ENCODE peak calls at places on chromosomes 12 and 14, in seven cellular contexts. N is lower lobe of right lung; O is effector memory CD4-positive, alpha-beta T cell; A is neuronal stem cell; I is left lung; P is mammary epithelial cell; K is lung. Q is an unnamed sample. For H3K27me3, H3K4me1 and H3K36me3, the result is how much of the 10 kb centered on the place peaks cover.

GRCh38 chr12:69475237-69475984 is 5.2 kb downstream of the FRS2 start:
- DNase-seq in N (no peak), O (no peak), A (peak), I (no peak), P (no peak), K (no peak), Q (no peak)

GRCh38 chr14:101501341-101501740 is 60.0 kb upstream of the DIO3 start:
- DNase-seq in N (no peak), O (no peak), A (no peak), I (peak), P (no peak), K (no peak), Q (no peak)

GRCh38 chr12:27952510-27952909 is 20.0 kb downstream of the PTHLH start:
- DNase-seq in N (no peak), O (no peak), A (no peak), I (no peak), P (no peak), K (no peak), Q (no peak)

GRCh38 chr14:102407258-102407657 is 44.5 kb downstream of the TECPR2 start:
- DNase-seq in N (no peak), O (no peak), A (no peak), I (no peak), P (no peak), K (no peak), Q (no peak)

GRCh38 chr12:107661830-107662229 is 23.8 kb upstream of the PWP1 start:
- DNase-seq in N (no peak), O (no peak), A (no peak), I (no peak), P (no peak), K (no peak), Q (no peak)

GRCh38 chr12:115294443-115295133 is 610.6 kb upstream of the TBX3 start:
- DNase-seq in N (no peak), O (no peak), A (no peak), I (no peak), P (peak), K (no peak), Q (no peak)

GRCh38 chr14:51239813-51240803 is at the start of gene TMX1:
- DNase-seq in N (peak), O (peak), A (peak), I (peak), P (peak), K (peak), Q (peak)

GRCh38 chr12:85834378-85834777 is 1.8 kb downstream of the RASSF9 start:
- DNase-seq in N (no peak), O (no peak), A (no peak), I (no peak), P (peak), K (no peak), Q (no peak)

GRCh38 chr12:130334937-130335336 is 2.8 kb upstream of the PIWIL1 start:
- DNase-seq in N (no peak), O (no peak), A (no peak), I (no peak), P (peak), K (no peak), Q (no peak)

GRCh38 chr14:68401855-68402254 is 391.0 kb downstream of the ZFP36L1 start:
- DNase-seq in N (no peak), O (no peak), A (no peak), I (no peak), P (no peak), K (no peak), Q (no peak)

GRCh38 chr14:32197919-32198318 is 3.9 kb upstream of the RNU6-7 start:
- DNase-seq in N (no peak), O (no peak), A (no peak), I (no peak), P (peak), K (no peak), Q (no peak)

GRCh38 chr12:6089041-6089823 is 35.2 kb downstream of the VWF start:
- DNase-seq in N (no peak), O (no peak), A (no peak), I (no peak), P (peak), K (no peak), Q (no peak)

GRCh38 chr12:123151679-123152454 is 977 bp upstream of the PITPNM2 start:
- DNase-seq in N (no peak), O (no peak), A (no peak), I (no peak), P (no peak), K (no peak), Q (no peak)

GRCh38 chr14:55780156-55780946 is 200.3 kb downstream of the KTN1 start:
- DNase-seq in N (peak), O (no peak), A (no peak), I (no peak), P (peak), K (peak), Q (no peak)

GRCh38 chr12:19411234-19412221 is 27.8 kb upstream of the AEBP2 start:
- DNase-seq in N (no peak), O (no peak), A (no peak), I (no peak), P (no peak), K (no peak), Q (no peak)

GRCh38 chr12:1591543-1591942 is 2.8 kb downstream of the FBXL14 start:
- DNase-seq in N (no peak), O (no peak), A (no peak), I (no peak), P (no peak), K (no peak), Q (no peak)

GRCh38 chr14:83007641-83008237 is 1474.1 kb upstream of the SEL1L start:
- DNase-seq in N (no peak), O (no peak), A (no peak), I (no peak), P (no peak), K (no peak), Q (no peak)

GRCh38 chr12:96233168-96233567 is 39.0 kb downstream of the ELK3 start:
- DNase-seq in N (no peak), O (no peak), A (no peak), I (no peak), P (no peak), K (no peak), Q (no peak)

GRCh38 chr12:68406134-68406576 is 74.0 kb upstream of the MDM1 start:
- DNase-seq in N (peak), O (no peak), A (no peak), I (peak), P (peak), K (peak), Q (no peak)

GRCh38 chr14:75088153-75088552 is 18.7 kb downstream of the ZC2HC1C start:
- DNase-seq in N (no peak), O (no peak), A (no peak), I (no peak), P (no peak), K (no peak), Q (no peak)

GRCh38 chr12:123106640-123107359 is 44.1 kb downstream of the PITPNM2 start:
- DNase-seq in N (peak), O (peak), A (no peak), I (no peak), P (no peak), K (peak), Q (peak)

GRCh38 chr14:100669468-100669867 is 57.2 kb upstream of the DLK1 start:
- DNase-seq in N (no peak), O (no peak), A (no peak), I (no peak), P (no peak), K (peak), Q (no peak)

GRCh38 chr14:78605065-78605762 is 435.0 kb downstream of the NRXN3 start:
- DNase-seq in N (no peak), O (no peak), A (no peak), I (no peak), P (no peak), K (no peak), Q (no peak)

GRCh38 chr14:72904840-72905561 is 11.1 kb upstream of the DPF3 start:
- DNase-seq in N (peak), O (peak), A (peak), I (no peak), P (peak), K (peak), Q (peak)

GRCh38 chr12:121989951-121990647 is 31.6 kb upstream of the BCL7A start:
- DNase-seq in N (no peak), O (no peak), A (no peak), I (no peak), P (no peak), K (no peak), Q (no peak)

GRCh38 chr12:89060133-89060532 is 292.2 kb downstream of the DUSP6 start:
- DNase-seq in N (no peak), O (no peak), A (peak), I (no peak), P (no peak), K (no peak), Q (no peak)

GRCh38 chr12:31773223-31773750 is 44.5 kb upstream of the AMN1 start:
- DNase-seq in N (no peak), O (no peak), A (no peak), I (no peak), P (no peak), K (no peak), Q (no peak)

GRCh38 chr12:53217930-53218307 is 10.9 kb upstream of the ITGB7 start:
- DNase-seq in N (peak), O (no peak), A (no peak), I (no peak), P (peak), K (no peak), Q (no peak)

GRCh38 chr14:34302654-34303053 is 159.4 kb downstream of the SPTSSA start:
- DNase-seq in N (no peak), O (no peak), A (no peak), I (no peak), P (no peak), K (no peak), Q (no peak)

GRCh38 chr12:120571299-120571698 is 9.9 kb downstream of the POP5 start:
- DNase-seq in N (no peak), O (no peak), A (no peak), I (no peak), P (no peak), K (no peak), Q (no peak)

GRCh38 chr12:10364839-10365681 is 24.8 kb downstream of the KLRK1 start:
- DNase-seq in N (peak), O (peak), A (peak), I (no peak), P (peak), K (peak), Q (peak)

GRCh38 chr14:82387699-82388098 is 854.0 kb upstream of the SEL1L start:
- DNase-seq in N (no peak), O (no peak), A (no peak), I (no peak), P (no peak), K (no peak), Q (no peak)

GRCh38 chr12:77060136-77060882 is 5.1 kb downstream of the E2F7 start:
- DNase-seq in N (no peak), O (no peak), A (no peak), I (no peak), P (no peak), K (no peak), Q (no peak)

GRCh38 chr12:124928095-124928911 is 13.9 kb upstream of the UBC start:
- DNase-seq in N (peak), O (no peak), A (no peak), I (peak), P (peak), K (peak), Q (no peak)

GRCh38 chr12:101414533-101415119 is 7.1 kb upstream of the ARL1 start:
- DNase-seq in N (no peak), O (no peak), A (peak), I (no peak), P (peak), K (peak), Q (peak)

GRCh38 chr12:131907379-131908081 is 13.1 kb downstream of the ULK1 start:
- DNase-seq in N (no peak), O (no peak), A (no peak), I (peak), P (no peak), K (no peak), Q (no peak)

GRCh38 chr14:104342435-104343293 is 204.3 kb downstream of the KIF26A start:
- DNase-seq in N (no peak), O (no peak), A (peak), I (peak), P (no peak), K (no peak), Q (no peak)

GRCh38 chr14:31902002-31902401 is 175.1 kb upstream of the ARHGAP5 start:
- DNase-seq in N (no peak), O (no peak), A (no peak), I (no peak), P (peak), K (no peak), Q (no peak)

GRCh38 chr14:55514819-55515470 is 65.1 kb upstream of the KTN1 start:
- DNase-seq in N (no peak), O (no peak), A (no peak), I (no peak), P (peak), K (no peak), Q (no peak)

GRCh38 chr12:4448943-4449861 is 3.6 kb upstream of the FGF6 start:
- DNase-seq in N (no peak), O (no peak), A (no peak), I (no peak), P (no peak), K (peak), Q (no peak)

GRCh38 chr12:4446335-4446734 is 720 bp upstream of the FGF6 start:
- DNase-seq in N (no peak), O (no peak), A (no peak), I (no peak), P (no peak), K (no peak), Q (no peak)

GRCh38 chr12:4449862-4450222 is 4.2 kb upstream of the FGF6 start:
- DNase-seq in N (no peak), O (no peak), A (no peak), I (no peak), P (peak), K (peak), Q (no peak)

GRCh38 chr12:4447151-4447550 is 1.5 kb upstream of the FGF6 start:
- DNase-seq in N (no peak), O (no peak), A (no peak), I (no peak), P (no peak), K (peak), Q (no peak)

GRCh38 chr12:4448376-4448775 is 2.8 kb upstream of the FGF6 start:
- DNase-seq in N (no peak), O (no peak), A (no peak), I (no peak), P (no peak), K (peak), Q (no peak)
- H3K27me3 ChIP-seq in N (under half), O (under half), A (under half), I (under half), P (under half), K (under half), Q (under half)

GRCh38 chr12:3105690-3106479 is 28.7 kb downstream of the TSPAN9 start:
- DNase-seq in N (no peak), O (no peak), A (no peak), I (no peak), P (no peak), K (no peak), Q (no peak)
- H3K4me1 ChIP-seq in N (half or more), O (under half), A (under half), I (under half), P (under half), K (under half), Q (under half)

GRCh38 chr14:65073605-65074201 is 28.6 kb downstream of the MAX start:
- DNase-seq in N (no peak), O (no peak), A (no peak), I (no peak), P (no peak), K (no peak), Q (no peak)
- H3K36me3 ChIP-seq in N (half or more), O (half or more), A (under half), I (half or more), P (under half), K (under half), Q (half or more)

GRCh38 chr12:112961074-112961473 is 17.2 kb upstream of the OAS2 start:
- DNase-seq in N (no peak), O (no peak), A (no peak), I (no peak), P (no peak), K (no peak), Q (no peak)
- H3K27me3 ChIP-seq in N (under half), O (under half), A (under half), I (under half), P (under half), K (under half), Q (under half)

GRCh38 chr14:59314953-59315599 is 126.6 kb downstream of the DAAM1 start:
- DNase-seq in N (no peak), O (no peak), A (no peak), I (no peak), P (no peak), K (no peak), Q (no peak)

GRCh38 chr14:59311723-59312122 is 123.3 kb downstream of the DAAM1 start:
- DNase-seq in N (no peak), O (no peak), A (no peak), I (no peak), P (no peak), K (no peak), Q (no peak)

GRCh38 chr14:59310644-59311043 is 122.2 kb downstream of the DAAM1 start:
- DNase-seq in N (no peak), O (no peak), A (no peak), I (no peak), P (no peak), K (no peak), Q (no peak)

GRCh38 chr14:59314019-59314608 is 125.6 kb downstream of the DAAM1 start:
- DNase-seq in N (no peak), O (no peak), A (no peak), I (no peak), P (no peak), K (no peak), Q (no peak)

DNA sequence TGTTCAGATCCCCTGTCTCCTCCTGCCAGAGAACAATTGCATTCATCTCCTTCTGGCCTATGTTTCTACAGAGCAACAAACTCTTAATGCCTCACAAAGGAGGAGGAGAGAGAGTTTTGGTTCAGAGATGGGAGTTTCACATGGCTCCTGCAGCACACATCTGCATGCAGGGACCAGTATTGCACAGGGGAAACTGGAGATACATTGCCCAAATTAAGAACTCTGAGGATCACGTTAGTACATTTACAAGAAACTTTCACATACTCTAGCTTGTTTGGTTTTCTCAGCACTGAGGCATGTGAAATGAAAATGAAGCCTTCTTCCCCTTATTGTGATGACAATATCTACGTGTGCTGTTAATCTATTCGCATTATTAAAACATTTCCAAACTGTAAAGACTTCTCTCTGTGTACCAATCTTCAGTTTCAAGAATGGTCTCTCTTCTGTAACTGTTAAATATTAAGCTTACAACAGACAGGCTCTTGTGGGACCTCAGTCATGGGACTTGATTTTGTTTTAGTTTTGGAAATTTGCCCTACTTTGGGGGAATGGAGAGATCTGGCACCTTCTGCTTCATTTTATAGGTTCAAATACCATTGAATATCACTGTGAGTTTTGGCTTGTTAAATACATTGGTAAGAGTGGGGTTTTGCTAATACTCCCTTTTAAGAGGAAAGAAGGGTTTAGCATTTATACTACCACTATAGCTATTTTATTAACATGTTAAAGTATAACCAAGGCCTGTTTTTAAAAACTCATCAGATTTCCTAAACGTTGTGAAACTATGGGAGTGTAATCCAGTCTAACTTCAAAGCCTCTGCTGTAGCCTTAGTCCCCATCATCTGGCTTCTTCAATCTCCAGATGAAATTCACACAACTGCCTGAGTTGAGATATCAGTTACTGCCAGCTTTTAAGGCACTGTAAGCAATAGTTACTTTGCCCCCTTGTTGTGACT is 124.9 kb downstream of the DAAM1 start:
- DNase-seq in N (no peak), O (no peak), A (no peak), I (no peak), P (no peak), K (no peak), Q (no peak)
- H3K4me1 ChIP-seq in N (under half), O (under half), A (under half), I (under half), P (under half), K (under half), Q (under half)

GRCh38 chr12:118044577-118044976 is 16.4 kb downstream of the WSB2 start:
- DNase-seq in N (no peak), O (no peak), A (no peak), I (no peak), P (no peak), K (no peak), Q (no peak)
- H3K36me3 ChIP-seq in N (half or more), O (under half), A (under half), I (half or more), P (under half), K (under half), Q (under half)

GRCh38 chr14:92316937-92317336 is 6.0 kb upstream of the SLC24A4 start:
- DNase-seq in N (no peak), O (no peak), A (no peak), I (no peak), P (peak), K (no peak), Q (no peak)
- H3K27me3 ChIP-seq in N (under half), O (under half), A (under half), I (under half), P (under half), K (under half), Q (under half)

Q was measured in CD4-positive, CD25-positive, alpha-beta regulatory T cell.